ENCODE peak calls at places on chromosomes 11 and 22, in eight cellular contexts. One of them, this sample, is unnamed. For H3K4me1, the result is how much of the 10 kb centered on the place peaks cover.

GRCh38 chr22:49815641-49816071 is 12.0 kb downstream of the BRD1 start:
- DNase-seq in kidney: peak
- DNase-seq in mesenchymal stem cell: no peak
- DNase-seq in body of pancreas: no peak
- DNase-seq in heart right ventricle: no peak
- DNase-seq in colonic mucosa: no peak
- DNase-seq in PC-9: peak
- DNase-seq in CD8-positive, alpha-beta memory T cell: no peak
- DNase-seq in this sample: no peak

GRCh38 chr11:134622458-134622857 is 210.4 kb upstream of the B3GAT1 start:
- DNase-seq in kidney: no peak
- DNase-seq in mesenchymal stem cell: no peak
- DNase-seq in body of pancreas: no peak
- DNase-seq in heart right ventricle: no peak
- DNase-seq in colonic mucosa: no peak
- DNase-seq in PC-9: no peak
- DNase-seq in CD8-positive, alpha-beta memory T cell: no peak
- DNase-seq in this sample: no peak

GRCh38 chr11:1292644-1293618 is 16.5 kb downstream of the TOLLIP start:
- DNase-seq in kidney: peak
- DNase-seq in mesenchymal stem cell: no peak
- DNase-seq in body of pancreas: no peak
- DNase-seq in heart right ventricle: no peak
- DNase-seq in colonic mucosa: no peak
- DNase-seq in PC-9: no peak
- DNase-seq in CD8-positive, alpha-beta memory T cell: no peak
- DNase-seq in this sample: no peak

GRCh38 chr11:93850585-93851018 is at the start of gene VSTM5:
- DNase-seq in kidney: no peak
- DNase-seq in mesenchymal stem cell: no peak
- DNase-seq in body of pancreas: no peak
- DNase-seq in heart right ventricle: no peak
- DNase-seq in colonic mucosa: peak
- DNase-seq in PC-9: peak
- DNase-seq in CD8-positive, alpha-beta memory T cell: no peak
- DNase-seq in this sample: no peak

GRCh38 chr11:64675417-64676252 is 47.4 kb downstream of the NRXN2 start:
- DNase-seq in kidney: peak
- DNase-seq in mesenchymal stem cell: peak
- DNase-seq in body of pancreas: peak
- DNase-seq in heart right ventricle: peak
- DNase-seq in colonic mucosa: peak
- DNase-seq in PC-9: no peak
- DNase-seq in CD8-positive, alpha-beta memory T cell: no peak
- DNase-seq in this sample: peak

GRCh38 chr22:44667829-44668189 is 34.2 kb upstream of the PRR5 start:
- DNase-seq in kidney: peak
- DNase-seq in mesenchymal stem cell: no peak
- DNase-seq in body of pancreas: no peak
- DNase-seq in heart right ventricle: no peak
- DNase-seq in colonic mucosa: no peak
- DNase-seq in PC-9: no peak
- DNase-seq in CD8-positive, alpha-beta memory T cell: peak
- DNase-seq in this sample: no peak

GRCh38 chr22:29183971-29184595 is 21.6 kb upstream of the EMID1 start:
- DNase-seq in kidney: no peak
- DNase-seq in mesenchymal stem cell: no peak
- DNase-seq in body of pancreas: no peak
- DNase-seq in heart right ventricle: no peak
- DNase-seq in colonic mucosa: no peak
- DNase-seq in PC-9: no peak
- DNase-seq in CD8-positive, alpha-beta memory T cell: no peak
- DNase-seq in this sample: no peak

GRCh38 chr11:3135491-3136440 is 29.3 kb downstream of the OSBPL5 start:
- DNase-seq in kidney: peak
- DNase-seq in mesenchymal stem cell: no peak
- DNase-seq in body of pancreas: no peak
- DNase-seq in heart right ventricle: no peak
- DNase-seq in colonic mucosa: no peak
- DNase-seq in PC-9: no peak
- DNase-seq in CD8-positive, alpha-beta memory T cell: no peak
- DNase-seq in this sample: peak

GRCh38 chr11:1878134-1879031 is 13.3 kb downstream of the PRR33 start:
- DNase-seq in kidney: peak
- DNase-seq in mesenchymal stem cell: no peak
- DNase-seq in body of pancreas: peak
- DNase-seq in heart right ventricle: peak
- DNase-seq in colonic mucosa: peak
- DNase-seq in PC-9: no peak
- DNase-seq in CD8-positive, alpha-beta memory T cell: no peak
- DNase-seq in this sample: no peak

DNA sequence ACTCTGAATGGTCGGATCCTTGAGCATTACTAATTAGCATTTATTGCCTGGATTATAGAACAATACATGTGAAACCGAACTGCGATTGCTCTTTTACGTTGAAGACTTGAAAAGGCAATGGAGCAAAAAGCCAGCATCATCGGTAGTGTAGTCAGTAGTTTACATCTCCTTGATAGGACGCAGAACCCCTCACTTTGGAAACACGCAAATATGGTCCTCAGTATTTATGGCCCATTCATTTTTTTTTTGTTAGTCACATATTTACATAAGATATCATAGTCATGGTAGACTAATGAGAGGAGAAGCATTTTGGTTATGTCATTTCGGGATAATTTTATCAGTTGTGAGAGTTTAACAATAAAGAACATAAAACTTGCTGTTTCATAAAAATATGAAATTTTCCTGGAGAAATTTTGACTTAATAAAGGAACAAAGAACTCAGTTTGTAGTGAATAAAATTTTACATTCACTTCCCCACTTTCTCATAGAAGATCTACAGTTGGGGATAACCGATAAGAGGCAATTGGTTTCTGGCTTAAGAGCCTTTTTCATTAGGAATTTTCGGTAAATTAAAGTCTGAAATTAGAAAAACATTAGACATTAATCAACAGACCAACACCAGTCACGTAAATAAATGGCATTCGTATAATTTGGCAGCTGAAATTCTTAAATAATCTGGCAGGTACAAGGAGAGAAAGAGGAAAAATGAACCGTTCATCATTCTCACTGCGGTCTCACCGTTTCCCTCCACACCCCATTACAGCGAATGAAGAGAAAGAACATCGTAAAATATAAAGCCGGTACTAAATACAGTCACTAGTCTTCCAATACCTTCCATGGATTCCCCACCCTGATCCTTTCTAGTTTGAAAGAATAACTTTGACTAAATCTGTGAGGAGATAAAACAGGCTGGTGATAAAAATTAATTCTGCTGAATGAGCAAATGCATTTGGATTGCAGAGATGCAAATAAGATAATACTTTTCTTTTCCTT is 19.8 kb downstream of the BLID start:
- DNase-seq in kidney: no peak
- DNase-seq in mesenchymal stem cell: peak
- DNase-seq in body of pancreas: no peak
- DNase-seq in heart right ventricle: no peak
- DNase-seq in colonic mucosa: no peak
- DNase-seq in PC-9: no peak
- DNase-seq in CD8-positive, alpha-beta memory T cell: no peak
- DNase-seq in this sample: peak
- H3K27ac ChIP-seq in kidney: no peak
- H3K27ac ChIP-seq in mesenchymal stem cell: no peak
- H3K27ac ChIP-seq in body of pancreas: no peak
- H3K27ac ChIP-seq in heart right ventricle: peak
- H3K27ac ChIP-seq in colonic mucosa: no peak
- H3K27ac ChIP-seq in PC-9: no peak
- H3K27ac ChIP-seq in CD8-positive, alpha-beta memory T cell: no peak
- H3K27ac ChIP-seq in this sample: peak

GRCh38 chr22:20023214-20023613 is 2.3 kb downstream of the TANGO2 start:
- DNase-seq in kidney: peak
- DNase-seq in mesenchymal stem cell: no peak
- DNase-seq in body of pancreas: no peak
- DNase-seq in heart right ventricle: no peak
- DNase-seq in colonic mucosa: no peak
- DNase-seq in PC-9: no peak
- DNase-seq in CD8-positive, alpha-beta memory T cell: no peak
- DNase-seq in this sample: no peak

GRCh38 chr22:20024225-20025087 is 3.5 kb downstream of the TANGO2 start:
- DNase-seq in kidney: peak
- DNase-seq in mesenchymal stem cell: no peak
- DNase-seq in body of pancreas: no peak
- DNase-seq in heart right ventricle: peak
- DNase-seq in colonic mucosa: no peak
- DNase-seq in PC-9: no peak
- DNase-seq in CD8-positive, alpha-beta memory T cell: no peak
- DNase-seq in this sample: no peak

GRCh38 chr22:20021196-20022181 is 579 bp downstream of the TANGO2 start:
- DNase-seq in kidney: peak
- DNase-seq in mesenchymal stem cell: peak
- DNase-seq in body of pancreas: peak
- DNase-seq in heart right ventricle: peak
- DNase-seq in colonic mucosa: peak
- DNase-seq in PC-9: peak
- DNase-seq in CD8-positive, alpha-beta memory T cell: no peak
- DNase-seq in this sample: peak

GRCh38 chr22:20020533-20021195 is at the start of gene TANGO2:
- DNase-seq in kidney: peak
- DNase-seq in mesenchymal stem cell: peak
- DNase-seq in body of pancreas: peak
- DNase-seq in heart right ventricle: peak
- DNase-seq in colonic mucosa: peak
- DNase-seq in PC-9: peak
- DNase-seq in CD8-positive, alpha-beta memory T cell: peak
- DNase-seq in this sample: peak

DNA sequence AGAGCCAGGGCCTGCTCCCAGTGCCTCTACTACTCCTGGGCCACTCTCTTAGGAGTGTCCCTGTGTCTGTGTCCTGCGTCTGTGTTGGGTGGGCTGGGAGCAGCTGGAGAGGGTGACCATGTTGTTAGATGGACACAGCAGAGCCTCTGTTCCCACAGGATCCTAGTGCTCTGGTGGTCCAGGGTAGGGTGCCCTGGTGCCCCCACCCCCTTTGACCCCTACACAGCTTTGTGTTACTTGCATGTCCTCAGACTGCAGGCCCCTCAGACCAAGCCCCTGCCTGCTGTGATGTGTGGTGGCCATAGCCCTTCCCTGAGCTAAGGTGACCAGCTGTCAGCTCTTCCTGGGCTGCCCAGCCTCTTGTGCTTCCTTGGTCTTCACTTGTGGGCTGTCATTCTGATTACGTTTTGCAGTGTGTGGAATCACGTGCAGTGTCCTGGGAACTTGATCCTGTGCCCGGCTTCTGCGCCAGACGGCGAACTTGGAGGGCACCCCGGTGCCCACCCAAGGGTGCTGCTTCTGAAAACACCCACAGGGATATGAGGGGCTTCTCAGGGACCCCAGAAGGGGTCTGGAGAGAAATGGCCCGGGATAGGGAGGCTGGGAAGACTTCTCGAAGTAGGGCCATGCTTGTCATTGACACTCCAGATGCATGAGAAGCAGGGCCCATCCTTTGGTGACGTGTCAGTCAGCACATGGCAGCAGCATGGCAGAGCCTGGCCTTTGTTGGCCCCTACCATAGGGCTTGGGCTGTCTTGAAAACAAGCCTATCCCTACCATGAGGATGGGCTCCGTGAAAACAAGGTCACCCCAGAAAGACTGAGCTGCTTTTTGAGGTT is 1.5 kb downstream of the TANGO2 start:
- DNase-seq in kidney: peak
- DNase-seq in mesenchymal stem cell: no peak
- DNase-seq in body of pancreas: no peak
- DNase-seq in heart right ventricle: peak
- DNase-seq in colonic mucosa: no peak
- DNase-seq in PC-9: no peak
- DNase-seq in CD8-positive, alpha-beta memory T cell: no peak
- DNase-seq in this sample: no peak
- H3K4me3 ChIP-seq in kidney: peak
- H3K4me3 ChIP-seq in mesenchymal stem cell: no peak
- H3K4me3 ChIP-seq in body of pancreas: no peak
- H3K4me3 ChIP-seq in heart right ventricle: peak
- H3K4me3 ChIP-seq in colonic mucosa: no peak
- H3K4me3 ChIP-seq in PC-9: peak
- H3K4me3 ChIP-seq in CD8-positive, alpha-beta memory T cell: peak
- H3K4me3 ChIP-seq in this sample: no peak

GRCh38 chr22:46861468-46861867 is 99.0 kb downstream of the TBC1D22A start:
- DNase-seq in kidney: no peak
- DNase-seq in mesenchymal stem cell: no peak
- DNase-seq in body of pancreas: no peak
- DNase-seq in heart right ventricle: no peak
- DNase-seq in colonic mucosa: no peak
- DNase-seq in PC-9: no peak
- DNase-seq in CD8-positive, alpha-beta memory T cell: no peak
- DNase-seq in this sample: no peak

GRCh38 chr22:46858181-46858771 is 95.8 kb downstream of the TBC1D22A start:
- DNase-seq in kidney: no peak
- DNase-seq in mesenchymal stem cell: no peak
- DNase-seq in body of pancreas: no peak
- DNase-seq in heart right ventricle: no peak
- DNase-seq in colonic mucosa: no peak
- DNase-seq in PC-9: peak
- DNase-seq in CD8-positive, alpha-beta memory T cell: no peak
- DNase-seq in this sample: no peak

GRCh38 chr22:46861968-46862367 is 99.5 kb downstream of the TBC1D22A start:
- DNase-seq in kidney: no peak
- DNase-seq in mesenchymal stem cell: no peak
- DNase-seq in body of pancreas: no peak
- DNase-seq in heart right ventricle: no peak
- DNase-seq in colonic mucosa: no peak
- DNase-seq in PC-9: peak
- DNase-seq in CD8-positive, alpha-beta memory T cell: no peak
- DNase-seq in this sample: no peak

GRCh38 chr22:46862418-46863324 is 100.2 kb downstream of the TBC1D22A start:
- DNase-seq in kidney: no peak
- DNase-seq in mesenchymal stem cell: no peak
- DNase-seq in body of pancreas: no peak
- DNase-seq in heart right ventricle: no peak
- DNase-seq in colonic mucosa: no peak
- DNase-seq in PC-9: peak
- DNase-seq in CD8-positive, alpha-beta memory T cell: no peak
- DNase-seq in this sample: no peak

GRCh38 chr22:46860562-46860961 is 98.1 kb downstream of the TBC1D22A start:
- DNase-seq in kidney: no peak
- DNase-seq in mesenchymal stem cell: no peak
- DNase-seq in body of pancreas: no peak
- DNase-seq in heart right ventricle: no peak
- DNase-seq in colonic mucosa: no peak
- DNase-seq in PC-9: peak
- DNase-seq in CD8-positive, alpha-beta memory T cell: no peak
- DNase-seq in this sample: no peak
- H3K4me1 ChIP-seq in kidney: under half
- H3K4me1 ChIP-seq in mesenchymal stem cell: under half
- H3K4me1 ChIP-seq in body of pancreas: under half
- H3K4me1 ChIP-seq in heart right ventricle: under half
- H3K4me1 ChIP-seq in colonic mucosa: under half
- H3K4me1 ChIP-seq in PC-9: under half
- H3K4me1 ChIP-seq in CD8-positive, alpha-beta memory T cell: under half
- H3K4me1 ChIP-seq in this sample: under half

DNA sequence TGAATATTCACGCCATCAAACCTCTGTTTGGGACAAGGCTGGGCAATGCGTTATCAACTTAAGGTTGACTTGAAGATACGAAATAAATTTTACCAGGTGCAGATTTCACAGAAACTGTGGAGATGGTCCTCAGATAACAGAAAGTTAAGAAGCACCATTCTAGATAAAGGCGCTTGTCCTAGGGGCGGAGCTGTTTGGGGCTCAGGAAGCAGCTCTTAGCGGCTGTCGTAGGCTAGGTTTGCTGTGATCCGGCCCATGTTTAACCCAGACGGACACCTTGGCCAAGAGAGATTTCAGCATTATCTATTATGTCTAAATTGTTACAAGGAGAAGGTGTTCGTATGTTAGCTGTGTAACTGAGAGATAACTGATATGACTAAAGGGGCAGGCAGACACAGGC is 25.6 kb downstream of the TPCN2 start:
- DNase-seq in kidney: no peak
- DNase-seq in mesenchymal stem cell: no peak
- DNase-seq in body of pancreas: no peak
- DNase-seq in heart right ventricle: no peak
- DNase-seq in colonic mucosa: no peak
- DNase-seq in PC-9: no peak
- DNase-seq in CD8-positive, alpha-beta memory T cell: no peak
- DNase-seq in this sample: no peak
- H3K27ac ChIP-seq in kidney: no peak
- H3K27ac ChIP-seq in mesenchymal stem cell: no peak
- H3K27ac ChIP-seq in body of pancreas: no peak
- H3K27ac ChIP-seq in heart right ventricle: peak
- H3K27ac ChIP-seq in colonic mucosa: no peak
- H3K27ac ChIP-seq in PC-9: no peak
- H3K27ac ChIP-seq in CD8-positive, alpha-beta memory T cell: no peak
- H3K27ac ChIP-seq in this sample: peak

This sample was measured in SJCRH30.